ENCODE peak calls at places on chromosomes 7 and 10, in four cellular contexts. U is right lobe of liver, F is progenitor cell of endocrine pancreas, D is dorsolateral prefrontal cortex. Q is an unnamed sample.

GRCh38 chr7:40777913-40778312 is 643.1 kb downstream of the SUGCT start:
- DNase-seq in F (no peak), U (no peak), D (no peak), Q (no peak)

GRCh38 chr7:27095897-27096755 is at the start of gene HOXA1:
- DNase-seq in F (peak; percentile 85), U (peak; percentile 79), D (no peak), Q (peak; percentile 94)

GRCh38 chr7:33243319-33243881 is 114.0 kb downstream of the BBS9 start:
- DNase-seq in D (no peak), U (no peak), F (no peak), Q (peak; percentile 60)

GRCh38 chr10:25556457-25556856 is 377.6 kb upstream of the MYO3A start:
- DNase-seq in U (no peak), D (no peak), F (no peak), Q (peak; percentile 96)

GRCh38 chr7:150947761-150948680 is 30.1 kb downstream of the KCNH2 start:
- DNase-seq in U (no peak), F (no peak), D (peak; percentile 13), Q (no peak)

GRCh38 chr7:36151921-36152755 is 916 bp upstream of the EEPD1 start:
- DNase-seq in F (no peak), D (no peak), U (no peak), Q (no peak)

GRCh38 chr7:127755529-127755928 is 103.5 kb downstream of the SND1 start:
- DNase-seq in F (no peak), D (no peak), U (no peak), Q (no peak)

GRCh38 chr7:47982610-47983009 is 3.2 kb upstream of the HUS1 start:
- DNase-seq in U (no peak), D (no peak), F (no peak), Q (peak; percentile 32)

GRCh38 chr10:90398551-90398950 is 459.3 kb downstream of the HTR7 start:
- DNase-seq in U (no peak), D (no peak), F (no peak), Q (peak; percentile 23)

GRCh38 chr7:92159-92767 is 100.1 kb upstream of the FAM20C start:
- DNase-seq in D (no peak), F (no peak), U (no peak), Q (no peak)

GRCh38 chr7:155236386-155236785 is 61.3 kb upstream of the INSIG1 start:
- DNase-seq in F (no peak), D (no peak), U (no peak), Q (no peak)

GRCh38 chr10:12742776-12743175 is 258.7 kb downstream of the CCDC3 start:
- DNase-seq in U (no peak), F (no peak), D (no peak), Q (no peak)

GRCh38 chr10:93851169-93851568 is 42.6 kb upstream of the SLC35G1 start:
- DNase-seq in F (no peak), D (no peak), U (no peak), Q (no peak)

GRCh38 chr10:13146383-13146782 is 15.0 kb upstream of the MCM10 start:
- DNase-seq in D (no peak), F (no peak), U (no peak), Q (peak; percentile 70)

GRCh38 chr10:79024716-79025112 is 44.1 kb upstream of the ZMIZ1 start:
- DNase-seq in D (no peak), U (no peak), F (no peak), Q (no peak)

GRCh38 chr10:95438781-95439180 is 122.4 kb downstream of the SORBS1 start:
- DNase-seq in U (no peak), D (no peak), F (no peak), Q (no peak)

GRCh38 chr7:71473366-71473967 is 341.5 kb downstream of the GALNT17 start:
- DNase-seq in U (no peak), F (no peak), D (no peak), Q (no peak)
- TF ChIP-seq CTCF in U (no peak), F (no peak), D (no peak), Q (no peak)

DNA sequence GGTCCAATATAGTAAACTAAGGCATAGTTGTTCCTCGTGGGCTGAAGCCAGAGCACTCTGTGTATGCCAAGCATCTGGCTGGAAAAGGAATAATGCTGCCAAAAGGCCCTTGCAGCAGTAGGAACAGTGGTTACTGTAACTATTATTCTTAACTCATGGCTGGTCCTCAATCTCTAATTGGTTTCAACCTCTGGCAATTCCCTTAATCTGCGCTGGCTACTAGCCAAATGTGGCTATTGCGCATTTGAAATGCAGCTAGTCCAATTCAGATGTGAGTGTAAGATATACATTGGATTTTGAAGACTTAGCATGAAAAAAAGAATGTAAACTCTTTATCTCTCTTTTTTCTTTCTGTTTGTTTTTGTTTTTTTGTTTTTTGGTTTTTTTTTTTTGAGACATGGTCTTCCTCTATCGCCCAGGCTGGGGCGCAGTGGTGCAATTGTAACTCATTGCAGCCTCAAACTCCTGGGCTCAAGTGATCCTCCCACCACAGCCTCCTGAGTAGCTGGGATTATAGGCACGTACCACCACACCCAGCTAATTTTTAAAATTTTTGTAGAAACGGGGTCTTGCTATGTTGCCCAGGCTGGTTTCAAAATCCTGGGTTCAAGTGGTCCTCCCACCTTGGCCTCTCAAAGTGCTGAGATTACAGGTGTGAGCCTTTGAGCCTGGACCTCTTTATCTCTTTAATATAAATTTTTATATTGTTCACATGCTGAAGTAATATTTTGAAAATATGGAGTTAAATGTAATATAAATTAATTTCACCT is 28.0 kb upstream of the LBX1 start:
- DNase-seq in D (no peak), F (no peak), U (no peak), Q (no peak)
- TF ChIP-seq CTCF in D (no peak), F (no peak), U (no peak), Q (no peak)

DNA sequence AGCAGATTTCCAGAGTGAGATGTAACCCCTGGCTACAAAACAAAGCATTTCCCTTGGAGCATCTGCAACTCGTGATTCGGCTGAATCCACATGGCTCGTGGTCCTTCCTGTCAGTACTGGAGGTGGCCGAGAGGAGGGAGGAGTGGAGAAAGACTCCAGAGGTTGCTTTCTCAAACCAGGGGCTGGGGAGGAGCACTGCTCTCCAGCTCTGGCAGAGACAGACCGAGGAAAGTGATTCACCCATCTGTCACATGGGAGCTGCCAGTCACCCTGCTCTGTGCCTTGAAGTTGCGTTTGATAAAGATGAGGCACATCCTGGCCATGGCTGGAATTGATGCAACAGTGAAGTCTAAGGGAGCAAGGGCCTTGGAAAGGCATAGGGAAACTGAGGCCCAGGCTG is 72.8 kb downstream of the COL13A1 start:
- DNase-seq in D (no peak), F (no peak), U (no peak), Q (peak; percentile 76)
- TF ChIP-seq CTCF in D (no peak), F (no peak), U (no peak), Q (no peak)

DNA sequence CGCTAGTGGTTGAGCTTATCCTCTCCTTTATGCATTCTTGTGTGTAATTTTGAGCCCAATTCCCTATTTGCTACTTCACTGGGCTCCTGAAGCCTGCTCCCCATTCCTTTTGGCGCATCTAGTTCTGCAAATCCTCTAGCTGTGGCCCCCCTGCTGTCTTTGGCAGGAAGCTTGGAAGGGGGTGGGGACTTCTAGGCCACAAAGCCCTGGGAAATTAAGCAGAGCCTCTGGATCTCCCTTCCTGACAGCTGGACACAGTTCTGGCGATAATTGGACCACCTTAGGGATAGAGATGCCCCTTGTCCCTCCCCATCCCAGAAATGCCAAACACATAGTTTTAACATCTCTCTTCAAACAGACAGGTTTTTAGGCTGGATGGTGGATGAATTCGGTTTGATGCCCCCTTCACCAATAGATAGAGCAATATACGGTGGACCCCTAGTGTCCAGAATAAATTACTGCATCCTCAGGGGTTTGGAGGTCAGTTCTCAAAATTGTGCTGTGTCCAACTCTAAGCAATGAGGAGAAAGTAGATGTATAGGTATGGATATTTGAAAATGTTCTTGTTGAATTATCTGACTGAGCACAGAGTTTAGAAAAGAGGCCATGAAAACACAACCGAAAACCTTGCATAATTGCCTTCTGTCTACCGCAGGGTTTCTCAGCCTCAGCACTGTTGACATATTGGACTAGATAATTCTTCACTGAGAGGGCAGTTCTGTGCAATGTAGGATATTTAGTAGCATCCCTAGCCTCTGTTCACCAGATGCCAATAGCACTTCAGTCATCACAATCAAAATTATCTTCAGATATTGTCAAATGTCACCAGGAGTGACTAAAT is 75.5 kb downstream of the PAPSS2 start:
- DNase-seq in F (no peak), U (no peak), D (no peak), Q (peak; percentile 37)
- TF ChIP-seq CTCF in F (peak; percentile 74), U (peak; percentile 68), D (peak; percentile 69), Q (peak; percentile 75)

DNA sequence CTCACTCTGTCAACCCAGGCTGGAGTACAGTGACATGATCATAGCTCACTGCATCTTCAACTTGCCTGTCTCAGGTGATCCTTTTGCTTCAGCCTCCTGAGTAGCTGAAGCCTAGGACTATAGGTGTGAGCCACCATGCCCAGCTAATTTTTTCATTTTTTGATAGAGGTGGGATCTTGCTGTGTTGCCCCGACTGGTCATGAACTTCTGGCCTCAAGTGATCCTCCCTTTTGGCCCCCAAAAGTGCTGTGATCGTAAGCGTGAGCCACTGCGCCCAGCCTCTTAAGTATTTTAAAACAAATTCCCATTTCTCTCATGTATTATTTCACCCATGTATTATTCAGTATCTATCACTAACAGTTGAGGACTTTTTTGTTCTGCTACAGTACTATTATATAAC is 43.5 kb downstream of the KMT2E start:
- DNase-seq in U (no peak), F (no peak), D (no peak), Q (no peak)
- TF ChIP-seq CTCF in U (no peak), F (no peak), D (no peak), Q (no peak)

DNA sequence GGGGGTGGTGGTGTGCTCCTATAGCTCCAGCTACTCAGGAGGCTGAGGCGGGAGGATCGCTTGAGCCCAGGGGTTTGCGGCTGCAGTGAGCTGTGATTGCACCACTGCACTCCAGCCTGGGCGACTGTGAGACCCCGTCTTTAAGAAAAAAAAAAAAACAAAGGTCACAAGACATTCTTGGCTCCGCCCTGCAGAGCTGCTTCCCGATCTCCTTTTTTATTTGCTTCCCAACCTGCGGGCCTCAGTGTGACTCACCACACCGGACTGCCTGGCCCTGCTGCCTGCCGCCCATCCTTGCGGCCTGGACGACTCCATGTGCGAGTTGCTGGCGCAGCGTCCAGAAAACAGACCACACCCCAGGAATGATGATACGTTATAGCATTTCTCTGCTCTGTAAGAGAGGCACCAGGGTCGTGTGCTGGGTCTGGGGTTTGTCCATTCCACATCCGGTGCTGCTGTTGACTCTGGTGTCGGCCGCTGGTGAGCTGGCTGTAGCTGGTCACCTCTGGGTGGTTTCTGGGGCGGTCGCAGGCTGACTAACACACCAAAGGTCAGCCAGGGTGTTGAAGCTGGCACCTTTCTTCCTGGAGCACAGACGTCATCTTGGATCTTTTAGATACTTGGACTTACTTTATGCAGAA is 123.6 kb downstream of the TCF7L2 start:
- DNase-seq in D (no peak), U (peak; percentile 88), F (peak; percentile 23), Q (peak; percentile 94)
- TF ChIP-seq CTCF in D (no peak), U (no peak), F (no peak), Q (no peak)